ENCODE peak calls at places on chromosomes 2 and 18, in four cellular contexts. J is WTC11, Q is K562, M is HepG2. A is an unnamed sample.

GRCh38 chr18:78330761-78331160 is 648.9 kb upstream of the SALL3 start:
- DNase-seq in J (no peak), Q (no peak), M (no peak), A (no peak)

GRCh38 chr18:36162981-36163380 is 24.3 kb upstream of the MOCOS start:
- DNase-seq in J (no peak), Q (no peak), M (no peak), A (no peak)

GRCh38 chr2:21754164-21754788 is 630.5 kb downstream of the TDRD15 start:
- DNase-seq in J (peak; percentile 25), Q (no peak), M (peak; percentile 10), A (no peak)

GRCh38 chr2:86274918-86275275 is 62.5 kb downstream of the REEP1 start:
- DNase-seq in J (no peak), Q (peak; percentile 23), M (no peak), A (no peak)

GRCh38 chr18:11553098-11553940 is 56.1 kb upstream of the SLC35G4 start:
- DNase-seq in J (peak; percentile 57), Q (peak; percentile 66), M (peak; percentile 49), A (peak; percentile 51)

GRCh38 chr2:3460831-3461544 is 58.3 kb downstream of the ADI1 start:
- DNase-seq in J (no peak), Q (no peak), M (no peak), A (no peak)

GRCh38 chr2:197248001-197248401 is 62.6 kb downstream of the ANKRD44 start:
- DNase-seq in J (no peak), Q (no peak), M (no peak), A (no peak)

GRCh38 chr2:198135481-198135934 is 331.1 kb downstream of the PLCL1 start:
- DNase-seq in J (no peak), Q (no peak), M (no peak), A (no peak)

GRCh38 chr2:239357954-239358754 is 42.7 kb downstream of the HDAC4 start:
- DNase-seq in J (no peak), Q (no peak), M (no peak), A (peak; percentile 27)

GRCh38 chr2:98514879-98515570 is 70.4 kb downstream of the INPP4A start:
- DNase-seq in J (no peak), Q (peak; percentile 27), M (no peak), A (no peak)

GRCh38 chr2:28316546-28317335 is 75.9 kb upstream of the FOSL2 start:
- DNase-seq in J (no peak), Q (no peak), M (no peak), A (no peak)

GRCh38 chr2:10924859-10925258 is 13.1 kb downstream of the KCNF1 start:
- DNase-seq in J (no peak), Q (no peak), M (no peak), A (no peak)

GRCh38 chr18:63322908-63323634 is 3.5 kb upstream of the BCL2 start:
- DNase-seq in J (peak; percentile 37), Q (peak; percentile 40), M (peak; percentile 63), A (peak; percentile 34)

GRCh38 chr2:108971661-108972566 is 17.1 kb downstream of the EDAR start:
- DNase-seq in J (no peak), Q (no peak), M (no peak), A (no peak)

GRCh38 chr2:46097714-46098480 is 199.3 kb upstream of the EPAS1 start:
- DNase-seq in J (no peak), Q (no peak), M (peak; percentile 40), A (no peak)

GRCh38 chr2:120620025-120620793 is 115.5 kb upstream of the GLI2 start:
- DNase-seq in J (no peak), Q (no peak), M (no peak), A (no peak)

GRCh38 chr2:197088694-197089093 is 162.2 kb upstream of the PGAP1 start:
- DNase-seq in J (no peak), Q (no peak), M (no peak), A (no peak)

GRCh38 chr2:38830546-38831159 is 45.1 kb downstream of the DHX57 start:
- DNase-seq in J (no peak), Q (no peak), M (no peak), A (no peak)

GRCh38 chr2:8478133-8478793 is 203.6 kb upstream of the ID2 start:
- DNase-seq in J (no peak), Q (no peak), M (no peak), A (no peak)

GRCh38 chr2:96548558-96549465 is 12.3 kb downstream of the ARID5A start:
- DNase-seq in J (no peak), Q (no peak), M (no peak), A (no peak)

GRCh38 chr2:135009339-135009738 is 37.9 kb downstream of the MAP3K19 start:
- DNase-seq in J (no peak), Q (no peak), M (no peak), A (no peak)

GRCh38 chr2:15223887-15224286 is 337.2 kb downstream of the NBAS start:
- DNase-seq in J (no peak), Q (no peak), M (no peak), A (no peak)

GRCh38 chr2:172251231-172251630 is 148.5 kb upstream of the DLX2 start:
- DNase-seq in J (no peak), Q (no peak), M (no peak), A (no peak)

GRCh38 chr2:149989447-149990063 is 402.0 kb upstream of the MMADHC start:
- DNase-seq in J (no peak), Q (no peak), M (peak; percentile 72), A (no peak)

GRCh38 chr18:12744103-12744502 is 41.3 kb downstream of the PSMG2 start:
- DNase-seq in J (no peak), Q (no peak), M (peak; percentile 64), A (no peak)

GRCh38 chr2:127096718-127097470 is 10.1 kb downstream of the BIN1 start:
- DNase-seq in J (no peak), Q (no peak), M (no peak), A (no peak)

GRCh38 chr2:109402180-109402579 is 211.6 kb downstream of the SEPTIN10 start:
- DNase-seq in J (no peak), Q (no peak), M (no peak), A (no peak)

GRCh38 chr2:186256540-186256939 is 229.5 kb upstream of the ZC3H15 start:
- DNase-seq in J (no peak), Q (no peak), M (peak; percentile 57), A (peak; percentile 19)

GRCh38 chr2:162908567-162908966 is 70.0 kb upstream of the KCNH7 start:
- DNase-seq in J (peak; percentile 12), Q (no peak), M (no peak), A (no peak)

GRCh38 chr2:72527424-72527823 is 298.4 kb downstream of the EXOC6B start:
- DNase-seq in J (no peak), Q (no peak), M (no peak), A (no peak)

GRCh38 chr2:171482877-171483276 is 39.4 kb upstream of the CYBRD1 start:
- DNase-seq in J (no peak), Q (no peak), M (no peak), A (no peak)

GRCh38 chr2:218218409-218219185 is 1.6 kb downstream of the ARPC2 start:
- DNase-seq in J (no peak), Q (no peak), M (no peak), A (no peak)

GRCh38 chr2:72694715-72695496 is 130.9 kb downstream of the EXOC6B start:
- DNase-seq in J (no peak), Q (peak; percentile 8), M (peak; percentile 94), A (peak; percentile 33)

GRCh38 chr2:43224571-43225092 is 1.8 kb downstream of the ZFP36L2 start:
- DNase-seq in J (peak; percentile 53), Q (peak; percentile 28), M (no peak), A (no peak)

DNA sequence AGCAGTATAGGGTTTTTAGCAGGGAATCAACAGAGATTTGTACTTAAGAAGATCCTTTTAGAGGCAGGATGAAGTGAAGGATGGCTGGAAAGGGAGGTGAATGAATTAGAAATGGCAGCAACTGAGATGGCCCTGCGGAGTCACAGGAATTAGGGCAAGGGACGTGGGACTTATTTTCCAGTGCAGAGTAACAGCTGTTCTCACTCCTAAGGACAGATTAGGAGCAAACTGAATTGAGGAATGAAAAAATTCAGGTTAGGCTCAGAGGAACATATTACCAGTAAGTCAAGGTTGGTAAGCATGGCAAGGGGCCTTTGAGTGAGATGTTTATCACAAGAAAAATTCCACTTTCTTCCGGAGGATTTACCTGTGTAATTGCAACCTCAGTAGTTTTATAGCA is 34.4 kb downstream of the COL4A3 start:
- DNase-seq in J (no peak), Q (no peak), M (no peak), A (no peak)
- TF ChIP-seq ELF4 in J (no peak), Q (no peak), M (no peak), A (no peak)

DNA sequence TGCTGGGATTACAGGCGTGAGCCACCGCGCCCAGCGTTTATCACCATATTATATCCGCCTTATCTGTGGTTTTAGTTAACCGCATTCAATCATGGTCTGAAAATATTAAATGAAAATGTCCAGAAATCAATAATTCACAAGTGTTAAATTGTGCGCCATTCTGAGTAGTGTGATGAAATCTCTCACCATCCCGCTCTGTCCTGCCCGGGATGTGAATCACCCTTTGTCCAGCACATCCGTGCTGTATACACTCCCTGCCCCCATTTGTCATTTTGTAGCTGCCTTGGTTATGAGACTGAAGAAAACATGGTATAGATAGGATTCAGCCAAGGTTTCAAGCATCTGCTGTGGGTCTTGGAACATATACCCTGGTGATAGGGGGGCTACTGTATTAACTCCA is 70.7 kb downstream of the TIMM21 start:
- DNase-seq in J (no peak), Q (no peak), M (no peak), A (no peak)
- TF ChIP-seq ELF4 in J (no peak), Q (no peak), M (no peak), A (no peak)

GRCh38 chr2:121627525-121628050 is 21.7 kb downstream of the CLASP1 start:
- DNase-seq in J (no peak), Q (no peak), M (no peak), A (no peak)

GRCh38 chr2:121625953-121626352 is 23.3 kb downstream of the CLASP1 start:
- DNase-seq in J (no peak), Q (no peak), M (no peak), A (no peak)

DNA sequence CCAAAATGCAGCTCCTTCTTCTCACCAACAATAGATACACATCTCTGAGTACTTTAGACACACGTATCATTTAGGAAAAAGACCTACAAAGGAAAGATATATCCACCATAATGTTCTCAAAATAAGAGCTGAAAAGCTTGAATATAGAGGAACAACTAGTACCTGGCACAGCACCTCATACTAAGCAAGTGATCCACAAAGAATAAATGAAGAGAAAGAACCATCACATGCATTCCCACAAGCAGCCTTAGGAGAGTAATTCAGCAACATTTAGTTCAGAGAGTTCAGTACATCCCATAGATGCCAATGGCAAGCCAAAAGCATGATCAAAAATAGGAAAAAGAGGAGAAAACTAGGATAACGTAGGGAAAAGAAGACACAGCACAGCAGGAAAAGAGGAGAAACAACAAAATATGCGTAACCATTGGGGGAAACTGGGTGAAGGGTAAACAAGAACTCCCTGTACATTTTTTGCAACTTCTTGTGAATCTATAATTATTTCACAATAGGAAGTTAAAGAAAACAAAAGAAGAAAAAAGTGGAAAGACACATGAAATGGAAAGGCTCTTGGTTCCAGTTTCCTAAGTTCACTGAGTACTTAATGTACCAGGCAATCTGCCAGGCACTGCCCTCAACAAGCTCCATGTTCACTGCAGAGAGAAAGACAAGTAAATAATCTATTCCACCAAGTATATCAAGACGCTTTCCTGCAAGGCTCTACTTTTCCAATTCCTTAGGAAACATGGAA is 22.3 kb downstream of the CLASP1 start:
- DNase-seq in J (no peak), Q (no peak), M (no peak), A (no peak)
- TF ChIP-seq ELF4 in J (no peak), Q (no peak), M (no peak), A (no peak)

DNA sequence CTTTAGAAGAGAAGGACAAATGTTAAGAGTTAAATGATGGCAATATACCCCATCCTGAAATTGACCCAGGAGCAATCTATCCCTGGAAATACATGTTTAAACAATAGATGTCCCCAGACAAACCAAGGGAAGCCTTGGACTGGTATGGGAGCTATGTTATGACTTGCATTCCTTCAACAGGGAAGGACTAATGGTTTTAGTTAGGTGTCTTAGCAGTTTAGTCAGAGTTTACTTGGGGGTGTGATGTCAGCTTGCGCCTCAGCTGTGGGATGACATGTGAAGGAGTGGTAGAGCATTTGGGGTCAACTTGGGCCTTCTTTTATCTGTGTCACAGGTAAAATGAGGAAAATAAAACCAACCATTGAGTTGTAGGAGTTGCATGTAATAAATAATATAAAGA is 36.8 kb downstream of the SPC25 start:
- DNase-seq in J (no peak), Q (no peak), M (no peak), A (no peak)
- TF ChIP-seq ELF4 in J (no peak), Q (no peak), M (no peak), A (no peak)

A was measured in HEK293T.